ENCODE peak calls at places on chromosome 10, in nine cellular contexts. One of them, this sample, is unnamed.

GRCh38 chr10:17183110-17183509 is 18.4 kb downstream of the TRDMT1 start:
- DNase-seq in AG20443: no peak
- DNase-seq in heart left ventricle: no peak
- DNase-seq in Panc1: no peak
- DNase-seq in MCF 10A: no peak
- DNase-seq in NCI-H1930: no peak
- DNase-seq in NCI-H1694 treated with DMSO at 0.1 percent for 48 hours: no peak
- DNase-seq in epithelial cell of esophagus: no peak
- DNase-seq in CD4-positive, CD25-positive, alpha-beta regulatory T cell: no peak
- DNase-seq in this sample: no peak

GRCh38 chr10:43436291-43437140 is at the start of gene ZNF487:
- DNase-seq in AG20443: peak; percentile 95
- DNase-seq in heart left ventricle: peak; percentile 92
- DNase-seq in Panc1: peak; percentile 50
- DNase-seq in MCF 10A: peak; percentile 84
- DNase-seq in NCI-H1930: no peak
- DNase-seq in NCI-H1694 treated with DMSO at 0.1 percent for 48 hours: peak; percentile 58
- DNase-seq in epithelial cell of esophagus: peak; percentile 89
- DNase-seq in CD4-positive, CD25-positive, alpha-beta regulatory T cell: peak; percentile 84
- DNase-seq in this sample: peak; percentile 88

GRCh38 chr10:61896854-61897661 is 4.4 kb upstream of the ARID5B start:
- DNase-seq in AG20443: peak; percentile 81
- DNase-seq in heart left ventricle: peak; percentile 63
- DNase-seq in Panc1: peak; percentile 67
- DNase-seq in MCF 10A: peak; percentile 80
- DNase-seq in NCI-H1930: no peak
- DNase-seq in NCI-H1694 treated with DMSO at 0.1 percent for 48 hours: peak; percentile 29
- DNase-seq in epithelial cell of esophagus: peak; percentile 60
- DNase-seq in CD4-positive, CD25-positive, alpha-beta regulatory T cell: peak; percentile 53
- DNase-seq in this sample: peak; percentile 78

GRCh38 chr10:123808286-123808685 is 83.3 kb downstream of the CPXM2 start:
- DNase-seq in AG20443: no peak
- DNase-seq in heart left ventricle: no peak
- DNase-seq in Panc1: no peak
- DNase-seq in MCF 10A: no peak
- DNase-seq in NCI-H1930: no peak
- DNase-seq in NCI-H1694 treated with DMSO at 0.1 percent for 48 hours: no peak
- DNase-seq in epithelial cell of esophagus: no peak
- DNase-seq in CD4-positive, CD25-positive, alpha-beta regulatory T cell: no peak
- DNase-seq in this sample: no peak

GRCh38 chr10:124609698-124610097 is 134.5 kb downstream of the FAM53B start:
- DNase-seq in AG20443: no peak
- DNase-seq in heart left ventricle: no peak
- DNase-seq in Panc1: no peak
- DNase-seq in MCF 10A: no peak
- DNase-seq in NCI-H1930: no peak
- DNase-seq in NCI-H1694 treated with DMSO at 0.1 percent for 48 hours: no peak
- DNase-seq in epithelial cell of esophagus: no peak
- DNase-seq in CD4-positive, CD25-positive, alpha-beta regulatory T cell: no peak
- DNase-seq in this sample: no peak

GRCh38 chr10:30034433-30035137 is 24.8 kb downstream of the JCAD start:
- DNase-seq in AG20443: no peak
- DNase-seq in heart left ventricle: no peak
- DNase-seq in Panc1: no peak
- DNase-seq in MCF 10A: no peak
- DNase-seq in NCI-H1930: no peak
- DNase-seq in NCI-H1694 treated with DMSO at 0.1 percent for 48 hours: no peak
- DNase-seq in epithelial cell of esophagus: no peak
- DNase-seq in CD4-positive, CD25-positive, alpha-beta regulatory T cell: no peak
- DNase-seq in this sample: no peak

GRCh38 chr10:79487296-79488194 is 24.8 kb upstream of the EIF5AL1 start:
- DNase-seq in AG20443: peak; percentile 61
- DNase-seq in heart left ventricle: peak; percentile 68
- DNase-seq in Panc1: peak; percentile 50
- DNase-seq in MCF 10A: peak; percentile 68
- DNase-seq in NCI-H1930: no peak
- DNase-seq in NCI-H1694 treated with DMSO at 0.1 percent for 48 hours: peak; percentile 9
- DNase-seq in epithelial cell of esophagus: peak; percentile 49
- DNase-seq in CD4-positive, CD25-positive, alpha-beta regulatory T cell: peak; percentile 7
- DNase-seq in this sample: peak; percentile 67

GRCh38 chr10:22250897-22251605 is 33.2 kb upstream of the EBLN1 start:
- DNase-seq in AG20443: no peak
- DNase-seq in heart left ventricle: no peak
- DNase-seq in Panc1: no peak
- DNase-seq in MCF 10A: no peak
- DNase-seq in NCI-H1930: no peak
- DNase-seq in NCI-H1694 treated with DMSO at 0.1 percent for 48 hours: no peak
- DNase-seq in epithelial cell of esophagus: no peak
- DNase-seq in CD4-positive, CD25-positive, alpha-beta regulatory T cell: no peak
- DNase-seq in this sample: no peak

GRCh38 chr10:59675812-59676211 is 33.8 kb downstream of the SLC16A9 start:
- DNase-seq in AG20443: no peak
- DNase-seq in heart left ventricle: no peak
- DNase-seq in Panc1: no peak
- DNase-seq in MCF 10A: peak; percentile 20
- DNase-seq in NCI-H1930: no peak
- DNase-seq in NCI-H1694 treated with DMSO at 0.1 percent for 48 hours: no peak
- DNase-seq in epithelial cell of esophagus: no peak
- DNase-seq in CD4-positive, CD25-positive, alpha-beta regulatory T cell: no peak
- DNase-seq in this sample: no peak

GRCh38 chr10:42960491-42961155 is 116.2 kb upstream of the RET start:
- DNase-seq in AG20443: peak; percentile 55
- DNase-seq in heart left ventricle: peak; percentile 45
- DNase-seq in Panc1: no peak
- DNase-seq in MCF 10A: peak; percentile 13
- DNase-seq in NCI-H1930: no peak
- DNase-seq in NCI-H1694 treated with DMSO at 0.1 percent for 48 hours: no peak
- DNase-seq in epithelial cell of esophagus: peak; percentile 47
- DNase-seq in CD4-positive, CD25-positive, alpha-beta regulatory T cell: no peak
- DNase-seq in this sample: peak; percentile 45

GRCh38 chr10:46525824-46526681 is 30.4 kb downstream of the GPRIN2 start:
- DNase-seq in AG20443: no peak
- DNase-seq in heart left ventricle: no peak
- DNase-seq in Panc1: no peak
- DNase-seq in MCF 10A: no peak
- DNase-seq in NCI-H1930: no peak
- DNase-seq in NCI-H1694 treated with DMSO at 0.1 percent for 48 hours: no peak
- DNase-seq in epithelial cell of esophagus: no peak
- DNase-seq in CD4-positive, CD25-positive, alpha-beta regulatory T cell: no peak
- DNase-seq in this sample: peak; percentile 15

GRCh38 chr10:49579621-49580020 is 30.5 kb upstream of the SLC18A3 start:
- DNase-seq in AG20443: peak; percentile 35
- DNase-seq in heart left ventricle: no peak
- DNase-seq in Panc1: no peak
- DNase-seq in MCF 10A: no peak
- DNase-seq in NCI-H1930: no peak
- DNase-seq in NCI-H1694 treated with DMSO at 0.1 percent for 48 hours: no peak
- DNase-seq in epithelial cell of esophagus: no peak
- DNase-seq in CD4-positive, CD25-positive, alpha-beta regulatory T cell: no peak
- DNase-seq in this sample: peak; percentile 50

GRCh38 chr10:75910032-75910431 is 478.6 kb downstream of the LRMDA start:
- DNase-seq in AG20443: peak; percentile 35
- DNase-seq in heart left ventricle: no peak
- DNase-seq in Panc1: no peak
- DNase-seq in MCF 10A: peak; percentile 36
- DNase-seq in NCI-H1930: no peak
- DNase-seq in NCI-H1694 treated with DMSO at 0.1 percent for 48 hours: no peak
- DNase-seq in epithelial cell of esophagus: peak; percentile 48
- DNase-seq in CD4-positive, CD25-positive, alpha-beta regulatory T cell: no peak
- DNase-seq in this sample: peak; percentile 47

GRCh38 chr10:30701471-30702173 is 72.1 kb upstream of the LYZL2 start:
- DNase-seq in AG20443: peak; percentile 22
- DNase-seq in heart left ventricle: no peak
- DNase-seq in Panc1: peak; percentile 2
- DNase-seq in MCF 10A: peak; percentile 80
- DNase-seq in NCI-H1930: no peak
- DNase-seq in NCI-H1694 treated with DMSO at 0.1 percent for 48 hours: peak; percentile 15
- DNase-seq in epithelial cell of esophagus: peak; percentile 31
- DNase-seq in CD4-positive, CD25-positive, alpha-beta regulatory T cell: peak; percentile 49
- DNase-seq in this sample: peak; percentile 42

GRCh38 chr10:89173075-89173474 is 34.0 kb downstream of the CH25H start:
- DNase-seq in AG20443: no peak
- DNase-seq in heart left ventricle: no peak
- DNase-seq in Panc1: no peak
- DNase-seq in MCF 10A: no peak
- DNase-seq in NCI-H1930: no peak
- DNase-seq in NCI-H1694 treated with DMSO at 0.1 percent for 48 hours: no peak
- DNase-seq in epithelial cell of esophagus: no peak
- DNase-seq in CD4-positive, CD25-positive, alpha-beta regulatory T cell: no peak
- DNase-seq in this sample: no peak

GRCh38 chr10:8331896-8332729 is 277.6 kb downstream of the GATA3 start:
- DNase-seq in AG20443: peak; percentile 47
- DNase-seq in heart left ventricle: peak; percentile 27
- DNase-seq in Panc1: peak; percentile 5
- DNase-seq in MCF 10A: peak; percentile 48
- DNase-seq in NCI-H1930: no peak
- DNase-seq in NCI-H1694 treated with DMSO at 0.1 percent for 48 hours: no peak
- DNase-seq in epithelial cell of esophagus: peak; percentile 71
- DNase-seq in CD4-positive, CD25-positive, alpha-beta regulatory T cell: peak; percentile 79
- DNase-seq in this sample: no peak

GRCh38 chr10:1762066-1762465 is 24.7 kb upstream of the ADARB2 start:
- DNase-seq in AG20443: no peak
- DNase-seq in heart left ventricle: no peak
- DNase-seq in Panc1: no peak
- DNase-seq in MCF 10A: no peak
- DNase-seq in NCI-H1930: no peak
- DNase-seq in NCI-H1694 treated with DMSO at 0.1 percent for 48 hours: no peak
- DNase-seq in epithelial cell of esophagus: no peak
- DNase-seq in CD4-positive, CD25-positive, alpha-beta regulatory T cell: no peak
- DNase-seq in this sample: no peak

GRCh38 chr10:49429458-49429857 is 33.6 kb upstream of the DRGX start:
- DNase-seq in AG20443: no peak
- DNase-seq in heart left ventricle: no peak
- DNase-seq in Panc1: no peak
- DNase-seq in MCF 10A: no peak
- DNase-seq in NCI-H1930: no peak
- DNase-seq in NCI-H1694 treated with DMSO at 0.1 percent for 48 hours: no peak
- DNase-seq in epithelial cell of esophagus: peak; percentile 37
- DNase-seq in CD4-positive, CD25-positive, alpha-beta regulatory T cell: no peak
- DNase-seq in this sample: no peak

GRCh38 chr10:102274062-102274461 is 28.7 kb downstream of the GBF1 start:
- DNase-seq in AG20443: no peak
- DNase-seq in heart left ventricle: no peak
- DNase-seq in Panc1: no peak
- DNase-seq in MCF 10A: no peak
- DNase-seq in NCI-H1930: no peak
- DNase-seq in NCI-H1694 treated with DMSO at 0.1 percent for 48 hours: no peak
- DNase-seq in epithelial cell of esophagus: no peak
- DNase-seq in CD4-positive, CD25-positive, alpha-beta regulatory T cell: no peak
- DNase-seq in this sample: no peak

GRCh38 chr10:73931767-73932624 is 21.1 kb downstream of the PLAU start:
- DNase-seq in AG20443: no peak
- DNase-seq in heart left ventricle: no peak
- DNase-seq in Panc1: no peak
- DNase-seq in MCF 10A: peak; percentile 99
- DNase-seq in NCI-H1930: no peak
- DNase-seq in NCI-H1694 treated with DMSO at 0.1 percent for 48 hours: no peak
- DNase-seq in epithelial cell of esophagus: peak; percentile 100
- DNase-seq in CD4-positive, CD25-positive, alpha-beta regulatory T cell: no peak
- DNase-seq in this sample: no peak

GRCh38 chr10:31921031-31921430 is 7.6 kb downstream of the ARHGAP12 start:
- DNase-seq in AG20443: no peak
- DNase-seq in heart left ventricle: no peak
- DNase-seq in Panc1: no peak
- DNase-seq in MCF 10A: no peak
- DNase-seq in NCI-H1930: no peak
- DNase-seq in NCI-H1694 treated with DMSO at 0.1 percent for 48 hours: no peak
- DNase-seq in epithelial cell of esophagus: no peak
- DNase-seq in CD4-positive, CD25-positive, alpha-beta regulatory T cell: no peak
- DNase-seq in this sample: no peak

GRCh38 chr10:35585903-35586535 is 19.1 kb upstream of the GJD4 start:
- DNase-seq in AG20443: no peak
- DNase-seq in heart left ventricle: no peak
- DNase-seq in Panc1: no peak
- DNase-seq in MCF 10A: peak; percentile 27
- DNase-seq in NCI-H1930: no peak
- DNase-seq in NCI-H1694 treated with DMSO at 0.1 percent for 48 hours: no peak
- DNase-seq in epithelial cell of esophagus: peak; percentile 53
- DNase-seq in CD4-positive, CD25-positive, alpha-beta regulatory T cell: no peak
- DNase-seq in this sample: no peak

GRCh38 chr10:49578392-49578791 is 31.7 kb upstream of the SLC18A3 start:
- DNase-seq in AG20443: no peak
- DNase-seq in heart left ventricle: no peak
- DNase-seq in Panc1: no peak
- DNase-seq in MCF 10A: no peak
- DNase-seq in NCI-H1930: no peak
- DNase-seq in NCI-H1694 treated with DMSO at 0.1 percent for 48 hours: no peak
- DNase-seq in epithelial cell of esophagus: no peak
- DNase-seq in CD4-positive, CD25-positive, alpha-beta regulatory T cell: no peak
- DNase-seq in this sample: no peak